ENCODE peak calls at places on chromosomes 16 and 17, in ten cellular contexts. P, I, E, V, O, Q, N, U, K and D are unnamed samples.

GRCh38 chr17:7809086-7809790 is 24.8 kb upstream of the KDM6B start:
- DNase-seq in P (no peak), I (no peak), E (no peak), V (no peak), O (no peak), Q (no peak), N (no peak), U (no peak), K (no peak), D (no peak)

GRCh38 chr16:20792216-20792615 is 14.1 kb downstream of the ERI2 start:
- DNase-seq in P (no peak), I (no peak), E (no peak), V (no peak), O (no peak), Q (no peak), N (peak; percentile 6), U (no peak), K (no peak), D (no peak)

GRCh38 chr17:82664276-82664575 is 16.0 kb upstream of the WDR45B start:
- DNase-seq in P (no peak), I (no peak), E (no peak), V (no peak), O (no peak), Q (no peak), N (no peak), U (no peak), K (no peak), D (no peak)

GRCh38 chr17:81350320-81350686 is 45.0 kb upstream of the BAHCC1 start:
- DNase-seq in P (no peak), I (no peak), E (no peak), V (no peak), O (no peak), Q (no peak), N (no peak), U (no peak), K (no peak), D (no peak)

GRCh38 chr16:74480150-74481029 is 59.1 kb upstream of the CLEC18B start:
- DNase-seq in P (no peak), I (peak; percentile 63), E (no peak), V (peak; percentile 86), O (no peak), Q (no peak), N (no peak), U (no peak), K (no peak), D (peak; percentile 5)

GRCh38 chr16:30473231-30474061 is 904 bp downstream of the ITGAL start:
- DNase-seq in P (no peak), I (no peak), E (no peak), V (peak; percentile 25), O (peak; percentile 65), Q (no peak), N (no peak), U (no peak), K (no peak), D (no peak)

GRCh38 chr17:1908699-1909309 is 79.0 kb downstream of the RPA1 start:
- DNase-seq in P (no peak), I (peak; percentile 79), E (peak; percentile 76), V (peak; percentile 57), O (peak; percentile 86), Q (peak; percentile 64), N (peak; percentile 73), U (peak; percentile 76), K (no peak), D (peak; percentile 41)

GRCh38 chr17:80187090-80187489 is 17.3 kb downstream of the CARD14 start:
- DNase-seq in P (no peak), I (peak; percentile 13), E (no peak), V (no peak), O (no peak), Q (no peak), N (peak; percentile 39), U (peak; percentile 85), K (no peak), D (no peak)

GRCh38 chr16:3659200-3659599 is 4.7 kb downstream of the DNASE1 start:
- DNase-seq in P (no peak), I (no peak), E (no peak), V (no peak), O (no peak), Q (no peak), N (peak; percentile 5), U (no peak), K (no peak), D (no peak)

GRCh38 chr17:57338257-57338919 is 82.1 kb downstream of the MSI2 start:
- DNase-seq in P (no peak), I (no peak), E (no peak), V (no peak), O (no peak), Q (no peak), N (no peak), U (no peak), K (no peak), D (no peak)

GRCh38 chr16:50731130-50731988 is 10.5 kb upstream of the CYLD start:
- DNase-seq in P (no peak), I (no peak), E (no peak), V (no peak), O (no peak), Q (no peak), N (no peak), U (no peak), K (no peak), D (no peak)

GRCh38 chr17:63150994-63151464 is 185.0 kb downstream of the TANC2 start:
- DNase-seq in P (no peak), I (no peak), E (no peak), V (no peak), O (no peak), Q (no peak), N (peak; percentile 80), U (no peak), K (no peak), D (no peak)

GRCh38 chr17:58534901-58535421 is 20.5 kb upstream of the MTMR4 start:
- DNase-seq in P (no peak), I (no peak), E (no peak), V (no peak), O (no peak), Q (no peak), N (peak; percentile 61), U (peak; percentile 47), K (no peak), D (no peak)

GRCh38 chr17:31608659-31609254 is 217.3 kb downstream of the RAB11FIP4 start:
- DNase-seq in P (no peak), I (no peak), E (no peak), V (no peak), O (no peak), Q (no peak), N (peak; percentile 35), U (no peak), K (no peak), D (no peak)

GRCh38 chr16:55021595-55022475 is 91.2 kb downstream of the IRX5 start:
- DNase-seq in P (no peak), I (no peak), E (no peak), V (peak; percentile 13), O (no peak), Q (no peak), N (no peak), U (no peak), K (no peak), D (no peak)
- TF ChIP-seq CTCF in P (no peak), I (no peak), E (no peak), V (no peak), O (no peak), Q (no peak), N (no peak), U (no peak), K (no peak), D (no peak)

DNA sequence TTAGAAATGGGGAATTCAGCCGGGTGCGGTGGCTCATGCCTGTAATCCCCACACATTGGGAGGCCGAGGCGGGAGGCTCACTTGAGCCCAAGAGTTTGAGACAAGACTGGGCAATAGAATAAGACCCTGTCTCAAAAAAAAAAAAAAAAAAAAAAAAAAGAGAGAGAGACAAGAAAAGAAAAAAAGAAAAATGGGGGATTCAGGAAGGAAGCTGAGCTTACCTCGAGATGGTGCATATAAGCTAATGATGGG is 150.8 kb upstream of the RPH3AL start:
- DNase-seq in P (no peak), I (no peak), E (no peak), V (no peak), O (no peak), Q (no peak), N (no peak), U (no peak), K (no peak), D (no peak)
- H3K27ac ChIP-seq in P (no peak overlapping the region), I (no peak overlapping the region), E (no peak overlapping the region), V (no peak overlapping the region), O (no peak overlapping the region), Q (no peak overlapping the region), N (no peak overlapping the region), U (no peak overlapping the region), K (no peak overlapping the region), D (no peak overlapping the region)

GRCh38 chr17:69430488-69430887 is 16.0 kb downstream of the MAP2K6 start:
- DNase-seq in P (no peak), I (no peak), E (no peak), V (no peak), O (no peak), Q (no peak), N (no peak), U (no peak), K (no peak), D (no peak)
- TF ChIP-seq POLR2A in P (no peak), I (no peak), E (no peak), V (no peak), O (no peak), Q (no peak), N (no peak), U (no peak), K (no peak), D (no peak)

GRCh38 chr16:67563708-67564468 is 1.6 kb downstream of the CTCF start:
- DNase-seq in P (no peak), I (peak; percentile 66), E (peak; percentile 55), V (peak; percentile 57), O (no peak), Q (no peak), N (peak; percentile 88), U (peak; percentile 65), K (no peak), D (peak; percentile 87)

GRCh38 chr16:67561501-67561823 is 864 bp upstream of the CTCF start:
- DNase-seq in P (no peak), I (no peak), E (no peak), V (no peak), O (no peak), Q (no peak), N (no peak), U (peak; percentile 32), K (no peak), D (no peak)

GRCh38 chr16:67562918-67563707 is 787 bp downstream of the CTCF start:
- DNase-seq in P (no peak), I (no peak), E (peak; percentile 68), V (peak; percentile 62), O (peak; percentile 93), Q (peak; percentile 58), N (peak; percentile 33), U (peak; percentile 75), K (no peak), D (peak; percentile 14)

GRCh38 chr16:67561824-67562525 is 351 bp upstream of the CTCF start:
- DNase-seq in P (peak; percentile 98), I (peak; percentile 92), E (peak; percentile 96), V (peak; percentile 97), O (peak; percentile 99), Q (peak; percentile 94), N (peak; percentile 95), U (peak; percentile 98), K (peak; percentile 98), D (peak; percentile 96)

DNA sequence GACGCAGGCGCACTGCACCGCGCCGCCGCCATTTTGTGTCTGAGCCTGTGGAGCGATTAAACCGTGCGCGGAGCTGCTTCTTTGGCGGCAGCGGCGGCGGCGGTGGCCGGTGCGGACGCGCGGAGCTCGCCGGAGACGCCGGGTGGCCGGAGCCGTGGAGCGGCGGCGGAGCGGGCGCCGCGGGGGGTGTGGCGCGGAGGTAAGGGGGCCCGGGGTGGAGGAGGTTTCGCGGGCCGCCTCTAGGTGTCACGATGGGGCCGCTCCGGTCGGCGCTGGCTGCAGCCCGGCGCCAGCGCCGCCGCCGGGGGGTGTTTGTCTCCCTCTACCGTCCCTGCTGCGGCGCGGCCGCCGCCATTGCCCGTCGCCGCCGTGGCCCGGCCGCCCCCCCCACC is at the start of gene CTCF:
- DNase-seq in P (no peak), I (peak; percentile 59), E (peak; percentile 84), V (peak; percentile 88), O (peak; percentile 96), Q (peak; percentile 83), N (peak; percentile 81), U (peak; percentile 88), K (no peak), D (peak; percentile 81)
- TF ChIP-seq CTCF in P (peak; percentile 72), I (peak; percentile 63), E (peak; percentile 70), V (peak; percentile 58), O (peak; percentile 92), Q (peak; percentile 94), N (peak; percentile 95), U (peak; percentile 84), K (peak; percentile 90), D (peak; percentile 89)